ENCODE peak calls at places on chromosomes 16 and 17, in four cellular contexts. U, I, P and A are unnamed samples.

GRCh38 chr17:27245230-27245696 is 48.7 kb upstream of the WSB1 start:
- DNase-seq in U (peak; percentile 32), I (peak; percentile 36), P (peak; percentile 74), A (peak; percentile 70)

GRCh38 chr17:72826602-72827001 is 265.9 kb downstream of the SLC39A11 start:
- DNase-seq in U (no peak), I (no peak), P (no peak), A (no peak)

GRCh38 chr16:88534731-88535141 is 35.5 kb upstream of the ZC3H18 start:
- DNase-seq in U (no peak), I (no peak), P (no peak), A (no peak)

GRCh38 chr17:18230288-18231141 is 5.1 kb downstream of the LLGL1 start:
- DNase-seq in U (no peak), I (no peak), P (no peak), A (no peak)

GRCh38 chr17:6870841-6871240 is 39.3 kb upstream of the TEKT1 start:
- DNase-seq in U (no peak), I (no peak), P (no peak), A (no peak)

GRCh38 chr17:4900231-4901107 is 1.1 kb downstream of the C17orf107 start:
- DNase-seq in U (no peak), I (no peak), P (no peak), A (peak; percentile 22)

GRCh38 chr17:66580178-66580577 is 254.7 kb upstream of the CACNG5 start:
- DNase-seq in U (peak; percentile 40), I (no peak), P (no peak), A (no peak)

GRCh38 chr17:58352843-58353719 is 1.1 kb upstream of the SUPT4H1 start:
- DNase-seq in U (peak; percentile 51), I (no peak), P (no peak), A (no peak)

GRCh38 chr16:4313563-4314531 is 2.0 kb upstream of the GLIS2 start:
- DNase-seq in U (no peak), I (peak; percentile 60), P (no peak), A (peak; percentile 86)

GRCh38 chr17:45963889-45964288 is 35.2 kb upstream of the STH start:
- DNase-seq in U (no peak), I (no peak), P (peak; percentile 33), A (no peak)

GRCh38 chr17:49495842-49496182 is 719 bp downstream of the NGFR start:
- DNase-seq in U (peak; percentile 24), I (no peak), P (no peak), A (no peak)

GRCh38 chr16:67555795-67556212 is 6.5 kb upstream of the CTCF start:
- DNase-seq in U (no peak), I (no peak), P (no peak), A (no peak)

GRCh38 chr17:74539281-74539820 is 6.6 kb downstream of the CD300C start:
- DNase-seq in U (no peak), I (no peak), P (no peak), A (no peak)

GRCh38 chr16:85514295-85514600 is 98.9 kb upstream of the GSE1 start:
- DNase-seq in U (no peak), I (no peak), P (no peak), A (peak; percentile 33)

GRCh38 chr16:30786936-30787612 is at the start of gene ZNF629:
- DNase-seq in U (peak; percentile 87), I (peak; percentile 79), P (peak; percentile 67), A (peak; percentile 59)

GRCh38 chr17:11553135-11553534 is 45.1 kb upstream of the DNAH9 start:
- DNase-seq in U (no peak), I (no peak), P (no peak), A (no peak)

GRCh38 chr17:19753661-19754463 is 5.8 kb upstream of the ALDH3A1 start:
- DNase-seq in U (no peak), I (no peak), P (peak; percentile 29), A (no peak)

GRCh38 chr17:78958556-78959191 is 21.0 kb downstream of the LGALS3BP start:
- DNase-seq in U (no peak), I (no peak), P (no peak), A (no peak)

GRCh38 chr17:34736611-34737010 is 157.2 kb downstream of the TMEM132E start:
- DNase-seq in U (no peak), I (no peak), P (no peak), A (no peak)

GRCh38 chr17:29412780-29413565 is 22.8 kb downstream of the TAOK1 start:
- DNase-seq in U (no peak), I (no peak), P (no peak), A (no peak)

GRCh38 chr17:14790518-14790917 is 474.6 kb downstream of the PMP22 start:
- DNase-seq in U (no peak), I (no peak), P (peak; percentile 28), A (no peak)

GRCh38 chr17:50944902-50945720 is 79.0 kb upstream of the TOB1 start:
- DNase-seq in U (no peak), I (no peak), P (no peak), A (no peak)

GRCh38 chr17:78147315-78147998 is 1.3 kb downstream of the C17orf99 start:
- DNase-seq in U (no peak), I (no peak), P (no peak), A (no peak)

GRCh38 chr16:51875834-51876725 is 670.9 kb downstream of the TOX3 start:
- DNase-seq in U (no peak), I (no peak), P (no peak), A (no peak)